ENCODE peak calls at places on chromosomes 5 and 9, in four cellular contexts. W is kidney, S is lung, Q is foreskin fibroblast. Y is an unnamed sample.

GRCh38 chr9:112864413-112864812 is 26.3 kb downstream of the SLC46A2 start:
- DNase-seq in W (no peak), Q (no peak), S (no peak), Y (no peak)

GRCh38 chr5:98016771-98017170 is 756.7 kb upstream of the RGMB start:
- DNase-seq in W (no peak), S (no peak), Q (peak; percentile 6), Y (no peak)

GRCh38 chr5:178674334-178674733 is 47.5 kb upstream of the CLK4 start:
- DNase-seq in S (no peak), W (no peak), Q (no peak), Y (no peak)

GRCh38 chr5:150561571-150562295 is 53.8 kb downstream of the NDST1 start:
- DNase-seq in Q (no peak), S (no peak), W (no peak), Y (no peak)

GRCh38 chr9:121325387-121325786 is 44.7 kb downstream of the STOM start:
- DNase-seq in Q (no peak), S (no peak), W (no peak), Y (no peak)

GRCh38 chr5:134446938-134447337 is 35.3 kb upstream of the CDKN2AIPNL start:
- DNase-seq in Q (no peak), S (no peak), W (no peak), Y (no peak)

GRCh38 chr9:130050472-130050871 is 3.2 kb upstream of the GPR107 start:
- DNase-seq in S (no peak), W (no peak), Q (no peak), Y (no peak)

GRCh38 chr5:178403956-178404600 is 171.5 kb upstream of the PHYKPL start:
- DNase-seq in S (no peak), W (peak; percentile 29), Q (no peak), Y (no peak)

GRCh38 chr5:178224403-178224802 is 8.2 kb downstream of the PHYKPL start:
- DNase-seq in S (no peak), Q (no peak), W (peak; percentile 67), Y (no peak)

GRCh38 chr5:172494630-172495505 is 40.5 kb upstream of the SH3PXD2B start:
- DNase-seq in Q (no peak), S (no peak), W (no peak), Y (no peak)

GRCh38 chr9:122336189-122336588 is 34.6 kb upstream of the PTGS1 start:
- DNase-seq in S (no peak), Q (no peak), W (no peak), Y (no peak)

GRCh38 chr9:21579209-21579608 is 97.1 kb upstream of the IFNE start:
- DNase-seq in S (no peak), W (no peak), Q (peak; percentile 36), Y (peak; percentile 57)

GRCh38 chr9:110615526-110615925 is 36.0 kb upstream of the SVEP1 start:
- DNase-seq in W (no peak), Q (peak; percentile 49), S (no peak), Y (peak; percentile 66)

GRCh38 chr9:100219347-100219746 is 120.3 kb downstream of the INVS start:
- DNase-seq in W (no peak), S (no peak), Q (no peak), Y (no peak)

GRCh38 chr5:90221947-90222346 is 187.6 kb downstream of the CETN3 start:
- DNase-seq in W (no peak), S (no peak), Q (peak; percentile 19), Y (peak; percentile 60)

GRCh38 chr5:11104543-11105151 is 343.6 kb upstream of the DAP start:
- DNase-seq in S (no peak), W (no peak), Q (no peak), Y (no peak)

GRCh38 chr5:86664173-86664572 is 46.4 kb downstream of the COX7C start:
- DNase-seq in W (no peak), S (no peak), Q (no peak), Y (no peak)

GRCh38 chr5:62017092-62017491 is 288.9 kb upstream of the KIF2A start:
- DNase-seq in Q (peak; percentile 58), S (no peak), W (no peak), Y (no peak)

GRCh38 chr5:91311697-91312501 is 71.2 kb downstream of the ARRDC3 start:
- DNase-seq in W (peak; percentile 88), S (peak; percentile 87), Q (peak; percentile 99), Y (peak; percentile 100)

GRCh38 chr5:75235711-75236110 is 967 bp downstream of the ANKRD31 start:
- DNase-seq in S (no peak), Q (no peak), W (no peak), Y (no peak)
- H3K4me3 ChIP-seq in S (no peak overlapping the region), Q (no peak overlapping the region), W (no peak overlapping the region), Y (no peak overlapping the region)

GRCh38 chr5:116374434-116374852 is 200.2 kb downstream of the SEMA6A start:
- DNase-seq in Q (no peak), S (no peak), W (no peak), Y (no peak)
- TF ChIP-seq CTCF in Q (no peak), S (no peak), W (no peak), Y (no peak)

GRCh38 chr9:2209400-2209799 is 194.3 kb downstream of the SMARCA2 start:
- DNase-seq in Q (no peak), W (no peak), S (no peak), Y (no peak)
- H3K4me3 ChIP-seq in Q (no peak overlapping the region), W (no peak overlapping the region), S (no peak overlapping the region), Y (no peak overlapping the region)

GRCh38 chr5:5063533-5063953 is 76.6 kb upstream of the ADAMTS16 start:
- DNase-seq in W (no peak), Q (no peak), S (no peak), Y (no peak)
- TF ChIP-seq CTCF in W (peak; percentile 10), Q (no peak), S (no peak), Y (no peak)

DNA sequence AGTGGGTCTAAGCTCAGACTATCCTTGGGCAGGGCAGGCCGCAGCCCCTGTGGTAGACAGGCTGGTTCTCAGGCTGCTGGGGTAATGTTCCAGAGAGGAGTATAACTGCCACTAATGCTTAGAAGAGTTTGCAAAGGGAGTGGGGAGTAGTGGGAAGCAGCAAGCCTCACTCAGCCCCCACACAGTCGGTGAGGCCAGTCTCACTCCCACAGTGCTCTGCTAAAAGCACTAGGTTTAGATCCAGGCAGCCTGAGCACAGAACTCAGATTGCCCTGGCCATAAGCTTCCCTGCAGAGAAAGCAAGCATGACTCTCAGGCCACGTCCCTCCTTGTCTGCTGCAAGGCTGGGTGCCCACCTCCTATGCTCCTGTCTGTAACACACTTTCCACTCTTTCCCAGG is 69.4 kb upstream of the HCN1 start:
- DNase-seq in Q (no peak), W (peak; percentile 48), S (no peak), Y (no peak)
- H3K4me3 ChIP-seq in Q (no peak overlapping the region), W (no peak overlapping the region), S (no peak overlapping the region), Y (no peak overlapping the region)

GRCh38 chr9:74771262-74771585 is 116.5 kb downstream of the TRPM6 start:
- DNase-seq in S (no peak), W (no peak), Q (no peak), Y (no peak)
- TF ChIP-seq CTCF in S (no peak), W (no peak), Q (no peak), Y (no peak)

DNA sequence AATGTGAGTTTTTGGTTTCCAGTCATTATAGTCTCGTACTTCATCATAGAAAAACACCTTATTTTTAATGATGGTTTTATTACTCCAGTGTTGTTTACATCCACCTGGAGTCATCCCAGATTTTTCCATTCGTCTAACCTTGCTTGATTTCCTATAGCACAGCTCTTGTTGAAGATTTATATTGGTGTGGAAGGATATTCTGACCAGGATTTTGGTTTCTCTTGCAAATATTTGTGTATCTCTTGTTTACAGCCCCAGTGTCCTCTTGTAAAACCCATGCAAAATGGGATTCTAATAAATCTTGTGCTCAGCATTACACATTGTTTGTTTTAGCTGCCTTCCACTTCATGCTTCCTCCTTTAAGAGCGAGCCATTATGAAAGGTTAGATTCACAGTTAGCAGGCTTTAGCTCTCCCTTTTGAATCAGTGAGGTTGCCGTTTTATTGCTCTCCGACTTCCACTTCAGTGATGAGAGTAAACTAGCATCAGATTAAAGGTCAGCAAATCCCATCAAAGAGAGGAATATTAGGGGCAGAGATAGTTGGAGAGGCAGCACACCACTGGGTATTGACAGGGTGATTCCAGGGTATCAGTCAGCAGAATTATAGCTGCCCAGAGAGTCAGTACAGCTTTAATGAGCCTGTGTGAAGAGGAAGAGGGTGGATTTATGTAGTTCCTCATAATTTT is 157.1 kb downstream of the PBX3 start:
- DNase-seq in S (no peak), Q (peak; percentile 45), W (no peak), Y (no peak)
- H3K4me3 ChIP-seq in S (no peak overlapping the region), Q (no peak overlapping the region), W (peak overlapping the region; percentile 7), Y (no peak overlapping the region)

GRCh38 chr9:135502873-135503321 is 2.4 kb downstream of the MRPS2 start:
- DNase-seq in W (peak; percentile 65), S (no peak), Q (no peak), Y (no peak)

GRCh38 chr9:135505406-135506187 is 5.1 kb downstream of the MRPS2 start:
- DNase-seq in S (no peak), Q (no peak), W (no peak), Y (no peak)

GRCh38 chr9:135503371-135504261 is 3.1 kb downstream of the MRPS2 start:
- DNase-seq in Q (no peak), S (no peak), W (peak; percentile 54), Y (no peak)

GRCh38 chr9:135506327-135507103 is 6.0 kb downstream of the MRPS2 start:
- DNase-seq in S (no peak), W (no peak), Q (peak; percentile 61), Y (no peak)

GRCh38 chr9:135504262-135505229 is 4.1 kb downstream of the MRPS2 start:
- DNase-seq in S (peak; percentile 51), W (peak; percentile 85), Q (peak; percentile 88), Y (peak; percentile 35)
- TF ChIP-seq CTCF in S (peak; percentile 34), W (peak; percentile 56), Q (peak; percentile 66), Y (peak; percentile 84)

Y was measured in astrocyte of the spinal cord.